ENCODE peak calls at places on chromosome 11, in seven cellular contexts. K is spleen, I is DMS79, Z is mesenchymal stem cell, B is Ammon's horn, P is fibroblast of lung, Q is EL. C is an unnamed sample.

GRCh38 chr11:22725079-22725478 is 58.7 kb downstream of the GAS2 start:
- DNase-seq in K (no peak), I (no peak), Z (no peak), B (no peak), P (peak), Q (no peak), C (no peak)

GRCh38 chr11:119615003-119615878 is 113.8 kb downstream of the NECTIN1 start:
- DNase-seq in K (no peak), I (no peak), Z (peak), B (peak), P (peak), Q (peak), C (peak)

GRCh38 chr11:19431059-19431398 is 190.3 kb upstream of the E2F8 start:
- DNase-seq in K (no peak), I (no peak), Z (no peak), B (no peak), P (no peak), Q (no peak), C (no peak)

GRCh38 chr11:102882389-102883024 is 7.7 kb upstream of the MMP12 start:
- DNase-seq in K (no peak), I (no peak), Z (peak), B (peak), P (peak), Q (peak), C (peak)

GRCh38 chr11:8807544-8808225 is 103.3 kb upstream of the AKIP1 start:
- DNase-seq in K (no peak), I (no peak), Z (peak), B (no peak), P (peak), Q (peak), C (peak)

GRCh38 chr11:46860218-46860617 is 14.1 kb upstream of the CKAP5 start:
- DNase-seq in K (no peak), I (no peak), Z (no peak), B (no peak), P (no peak), Q (no peak), C (no peak)

GRCh38 chr11:129973068-129973467 is 29.6 kb downstream of the PRDM10 start:
- DNase-seq in K (no peak), I (no peak), Z (no peak), B (no peak), P (no peak), Q (no peak), C (no peak)

GRCh38 chr11:117818036-117818858 is 6.3 kb downstream of the FXYD2 start:
- DNase-seq in K (no peak), I (no peak), Z (peak), B (no peak), P (peak), Q (peak), C (no peak)

GRCh38 chr11:66048525-66049313 is at the start of gene GAL3ST3:
- DNase-seq in K (peak), I (peak), Z (no peak), B (no peak), P (no peak), Q (no peak), C (no peak)

GRCh38 chr11:63916837-63917684 is at the start of gene RCOR2:
- DNase-seq in K (peak), I (peak), Z (peak), B (peak), P (peak), Q (peak), C (peak)

GRCh38 chr11:78715639-78716311 is 141.1 kb upstream of the NARS2 start:
- DNase-seq in K (no peak), I (no peak), Z (peak), B (peak), P (peak), Q (peak), C (peak)

C was measured in small intestine.